ENCODE peak calls at places on chromosomes 6 and 20, in six cellular contexts. Q is upper lobe of right lung, W is endodermal cell, C is lower lobe of right lung, B is MM.1S, N is ovary. S is an unnamed sample.

GRCh38 chr6:19410477-19410876 is 426.7 kb upstream of the ID4 start:
- DNase-seq in Q (no peak), W (no peak), C (no peak), B (no peak), N (no peak), S (no peak)

GRCh38 chr6:167020211-167020610 is 21.0 kb downstream of the CEP43 start:
- DNase-seq in Q (no peak), W (no peak), C (no peak), B (no peak), N (no peak), S (no peak)

GRCh38 chr6:11323666-11324452 is 91.4 kb upstream of the NEDD9 start:
- DNase-seq in Q (peak; percentile 79), W (no peak), C (peak; percentile 85), B (no peak), N (no peak), S (peak; percentile 78)

GRCh38 chr6:149941583-149942460 is at the start of gene ULBP2:
- DNase-seq in Q (peak; percentile 90), W (peak; percentile 92), C (peak; percentile 86), B (no peak), N (no peak), S (peak; percentile 93)

GRCh38 chr20:11355338-11355737 is 562.4 kb upstream of the BTBD3 start:
- DNase-seq in Q (no peak), W (no peak), C (no peak), B (no peak), N (no peak), S (no peak)

GRCh38 chr6:113299526-113299925 is 557.6 kb upstream of the MARCKS start:
- DNase-seq in Q (no peak), W (no peak), C (no peak), B (no peak), N (no peak), S (no peak)

GRCh38 chr20:63045991-63046390 is 39.2 kb upstream of the BHLHE23 start:
- DNase-seq in Q (no peak), W (no peak), C (peak; percentile 14), B (no peak), N (no peak), S (no peak)

GRCh38 chr6:89984926-89985743 is 90.9 kb downstream of the GJA10 start:
- DNase-seq in Q (peak; percentile 63), W (no peak), C (peak; percentile 53), B (no peak), N (no peak), S (no peak)

GRCh38 chr20:21901470-21902275 is 196.2 kb downstream of the PAX1 start:
- DNase-seq in Q (no peak), W (no peak), C (no peak), B (no peak), N (no peak), S (peak; percentile 75)

GRCh38 chr20:20814685-20815084 is 102.2 kb upstream of the RALGAPA2 start:
- DNase-seq in Q (no peak), W (peak; percentile 91), C (no peak), B (no peak), N (no peak), S (no peak)

GRCh38 chr6:93088675-93089575 is 330.4 kb downstream of the EPHA7 start:
- DNase-seq in Q (no peak), W (no peak), C (no peak), B (no peak), N (no peak), S (no peak)

GRCh38 chr20:33362898-33363297 is 38.4 kb downstream of the CDK5RAP1 start:
- DNase-seq in Q (no peak), W (no peak), C (no peak), B (no peak), N (no peak), S (no peak)

GRCh38 chr6:168183613-168183970 is 104.6 kb upstream of the FRMD1 start:
- DNase-seq in Q (no peak), W (no peak), C (no peak), B (peak; percentile 50), N (no peak), S (no peak)

GRCh38 chr6:27879795-27880194 is 32.4 kb downstream of the OR2B2 start:
- DNase-seq in Q (no peak), W (peak; percentile 48), C (no peak), B (no peak), N (no peak), S (no peak)
- H3K27ac ChIP-seq in Q (no peak overlapping the region), W (no peak overlapping the region), C (no peak overlapping the region), B (no peak overlapping the region), N (no peak overlapping the region), S (no peak overlapping the region)

GRCh38 chr6:31114970-31115849 is 610 bp downstream of the PSORS1C1 start:
- DNase-seq in Q (no peak), W (no peak), C (no peak), B (no peak), N (no peak), S (no peak)
- TF ChIP-seq CTCF in Q (peak; percentile 34), W (peak; percentile 60), C (peak; percentile 19), B (peak; percentile 11), N (no peak), S (no peak)

GRCh38 chr6:13357551-13358075 is 29.3 kb upstream of the TBC1D7 start:
- DNase-seq in Q (no peak), W (no peak), C (no peak), B (no peak), N (no peak), S (no peak)
- H3K27ac ChIP-seq in Q (no peak overlapping the region), W (no peak overlapping the region), C (no peak overlapping the region), B (peak overlapping the region; percentile 97), N (no peak overlapping the region), S (no peak overlapping the region)

GRCh38 chr6:56714273-56714672 is 71.6 kb upstream of the DST start:
- DNase-seq in Q (no peak), W (no peak), C (no peak), B (no peak), N (no peak), S (no peak)
- TF ChIP-seq CTCF in Q (no peak), W (peak; percentile 47), C (no peak), B (no peak), N (no peak), S (no peak)

DNA sequence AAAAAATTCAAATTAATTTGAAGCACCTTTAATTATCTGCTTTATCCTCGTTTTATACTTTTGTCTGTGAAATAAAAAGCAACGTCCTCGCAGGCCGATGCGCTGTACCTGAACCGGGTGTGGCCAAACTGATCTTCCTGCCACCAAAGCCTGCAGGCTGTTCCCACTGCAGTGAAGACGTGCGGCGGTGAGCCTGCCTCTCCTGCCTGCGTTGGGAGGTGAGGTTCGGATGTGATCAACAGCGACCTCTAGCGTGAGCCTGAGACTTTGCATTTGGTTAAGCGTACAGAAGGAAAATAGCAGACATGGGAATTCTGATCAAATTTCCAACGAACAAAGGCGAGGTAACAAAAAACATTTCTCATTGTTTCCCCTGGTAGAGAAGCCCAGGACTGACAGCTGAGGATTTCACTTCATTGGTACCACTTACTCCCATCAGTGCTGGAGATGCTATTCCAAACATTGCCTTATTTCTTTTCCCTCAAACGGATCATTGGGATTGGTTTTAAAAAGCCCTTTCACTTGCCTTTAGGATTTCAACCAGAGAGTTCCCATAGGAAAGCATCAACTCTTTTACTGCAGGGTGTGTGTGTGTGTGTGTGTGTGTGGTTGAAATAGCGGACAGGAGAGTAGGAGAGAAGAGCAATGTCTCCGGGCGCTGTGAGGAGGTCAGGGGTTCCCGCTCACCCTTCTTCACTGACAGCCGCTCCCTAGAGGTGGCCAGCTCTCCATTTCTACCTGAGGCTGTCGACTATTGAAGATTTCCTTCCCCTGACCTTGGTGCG is 56.6 kb upstream of the CCN6 start:
- DNase-seq in Q (peak; percentile 88), W (peak; percentile 94), C (peak; percentile 83), B (peak; percentile 74), N (peak; percentile 79), S (peak; percentile 83)
- H3K27ac ChIP-seq in Q (no peak overlapping the region), W (no peak overlapping the region), C (no peak overlapping the region), B (no peak overlapping the region), N (peak overlapping the region; percentile 11), S (peak overlapping the region; percentile 51)

GRCh38 chr20:1800777-1801176 is 94.4 kb upstream of the SIRPA start:
- DNase-seq in Q (no peak), W (no peak), C (no peak), B (peak; percentile 52), N (no peak), S (no peak)
- TF ChIP-seq CTCF in Q (peak; percentile 32), W (peak; percentile 59), C (peak; percentile 23), B (peak; percentile 56), N (no peak), S (no peak)

GRCh38 chr6:160260283-160261119 is 1.9 kb upstream of the SLC22A2 start:
- DNase-seq in Q (no peak), W (no peak), C (no peak), B (no peak), N (no peak), S (no peak)

GRCh38 chr6:160259585-160259984 is 964 bp upstream of the SLC22A2 start:
- DNase-seq in Q (no peak), W (no peak), C (no peak), B (no peak), N (no peak), S (no peak)

GRCh38 chr6:160258346-160259142 is at the start of gene SLC22A2:
- DNase-seq in Q (no peak), W (no peak), C (no peak), B (no peak), N (no peak), S (no peak)

GRCh38 chr6:160261120-160261450 is 2.5 kb upstream of the SLC22A2 start:
- DNase-seq in Q (no peak), W (no peak), C (no peak), B (no peak), N (no peak), S (no peak)

GRCh38 chr6:160259143-160259425 is 463 bp upstream of the SLC22A2 start:
- DNase-seq in Q (no peak), W (no peak), C (no peak), B (no peak), N (no peak), S (no peak)
- H3K27ac ChIP-seq in Q (no peak overlapping the region), W (no peak overlapping the region), C (no peak overlapping the region), B (no peak overlapping the region), N (no peak overlapping the region), S (no peak overlapping the region)

GRCh38 chr6:161796726-161797125 is 522.9 kb upstream of the AGPAT4 start:
- DNase-seq in Q (no peak), W (no peak), C (no peak), B (no peak), N (no peak), S (no peak)
- TF ChIP-seq CTCF in Q (no peak), W (no peak), C (no peak), B (no peak), N (no peak), S (no peak)